ENCODE peak calls at places on chromosomes 13 and 19, in four cellular contexts. One of them, this sample, is unnamed.
A peak's percentile ranks its signal among the peaks of the same experiment; 100 is the strongest.

GRCh38 chr13:40895715-40896184 is 106.3 kb downstream of the SLC25A15 start:
- DNase-seq in CD8-positive, alpha-beta memory T cell: no peak
- DNase-seq in PC-9: no peak
- DNase-seq in stimulated activated CD4-positive, alpha-beta T cell treated with anti-CD3 and anti-CD28 coated beads, Interleukin-4, amount 100 ng/mL, for 48 hours: no peak
- DNase-seq in this sample: no peak

GRCh38 chr13:47216176-47216822 is 319.4 kb upstream of the HTR2A start:
- DNase-seq in CD8-positive, alpha-beta memory T cell: no peak
- DNase-seq in PC-9: no peak
- DNase-seq in stimulated activated CD4-positive, alpha-beta T cell treated with anti-CD3 and anti-CD28 coated beads, Interleukin-4, amount 100 ng/mL, for 48 hours: no peak
- DNase-seq in this sample: no peak

GRCh38 chr19:15195381-15195964 is 5.3 kb downstream of the NOTCH3 start:
- DNase-seq in CD8-positive, alpha-beta memory T cell: no peak
- DNase-seq in PC-9: peak; percentile 89
- DNase-seq in stimulated activated CD4-positive, alpha-beta T cell treated with anti-CD3 and anti-CD28 coated beads, Interleukin-4, amount 100 ng/mL, for 48 hours: no peak
- DNase-seq in this sample: no peak

GRCh38 chr13:64591981-64592380 is 2638.2 kb downstream of the PCDH9 start:
- DNase-seq in CD8-positive, alpha-beta memory T cell: no peak
- DNase-seq in PC-9: no peak
- DNase-seq in stimulated activated CD4-positive, alpha-beta T cell treated with anti-CD3 and anti-CD28 coated beads, Interleukin-4, amount 100 ng/mL, for 48 hours: no peak
- DNase-seq in this sample: no peak

GRCh38 chr13:60335531-60335930 is 61.5 kb upstream of the TDRD3 start:
- DNase-seq in CD8-positive, alpha-beta memory T cell: no peak
- DNase-seq in PC-9: no peak
- DNase-seq in stimulated activated CD4-positive, alpha-beta T cell treated with anti-CD3 and anti-CD28 coated beads, Interleukin-4, amount 100 ng/mL, for 48 hours: no peak
- DNase-seq in this sample: peak; percentile 6

GRCh38 chr13:74825170-74825948 is 656.6 kb downstream of the TBC1D4 start:
- DNase-seq in CD8-positive, alpha-beta memory T cell: no peak
- DNase-seq in PC-9: no peak
- DNase-seq in stimulated activated CD4-positive, alpha-beta T cell treated with anti-CD3 and anti-CD28 coated beads, Interleukin-4, amount 100 ng/mL, for 48 hours: no peak
- DNase-seq in this sample: no peak

GRCh38 chr19:3342246-3342645 is 24.1 kb upstream of the NFIC start:
- DNase-seq in CD8-positive, alpha-beta memory T cell: no peak
- DNase-seq in PC-9: no peak
- DNase-seq in stimulated activated CD4-positive, alpha-beta T cell treated with anti-CD3 and anti-CD28 coated beads, Interleukin-4, amount 100 ng/mL, for 48 hours: no peak
- DNase-seq in this sample: no peak

GRCh38 chr19:16069813-16070365 is 6.4 kb upstream of the TPM4 start:
- DNase-seq in CD8-positive, alpha-beta memory T cell: peak; percentile 46
- DNase-seq in PC-9: no peak
- DNase-seq in stimulated activated CD4-positive, alpha-beta T cell treated with anti-CD3 and anti-CD28 coated beads, Interleukin-4, amount 100 ng/mL, for 48 hours: no peak
- DNase-seq in this sample: no peak

GRCh38 chr13:110234532-110234931 is 72.4 kb downstream of the COL4A1 start:
- DNase-seq in CD8-positive, alpha-beta memory T cell: no peak
- DNase-seq in PC-9: no peak
- DNase-seq in stimulated activated CD4-positive, alpha-beta T cell treated with anti-CD3 and anti-CD28 coated beads, Interleukin-4, amount 100 ng/mL, for 48 hours: no peak
- DNase-seq in this sample: no peak

GRCh38 chr13:85616275-85616674 is 182.9 kb downstream of the SLITRK6 start:
- DNase-seq in CD8-positive, alpha-beta memory T cell: no peak
- DNase-seq in PC-9: no peak
- DNase-seq in stimulated activated CD4-positive, alpha-beta T cell treated with anti-CD3 and anti-CD28 coated beads, Interleukin-4, amount 100 ng/mL, for 48 hours: no peak
- DNase-seq in this sample: no peak

GRCh38 chr19:24064175-24064574 is 22.8 kb upstream of the ZNF254 start:
- DNase-seq in CD8-positive, alpha-beta memory T cell: no peak
- DNase-seq in PC-9: no peak
- DNase-seq in stimulated activated CD4-positive, alpha-beta T cell treated with anti-CD3 and anti-CD28 coated beads, Interleukin-4, amount 100 ng/mL, for 48 hours: no peak
- DNase-seq in this sample: no peak

GRCh38 chr19:14023404-14024235 is 4.3 kb upstream of the RLN3 start:
- DNase-seq in CD8-positive, alpha-beta memory T cell: no peak
- DNase-seq in PC-9: peak; percentile 68
- DNase-seq in stimulated activated CD4-positive, alpha-beta T cell treated with anti-CD3 and anti-CD28 coated beads, Interleukin-4, amount 100 ng/mL, for 48 hours: no peak
- DNase-seq in this sample: no peak

GRCh38 chr19:58305932-58306323 is 751 bp downstream of the ERVK3-1 start:
- DNase-seq in CD8-positive, alpha-beta memory T cell: no peak
- DNase-seq in PC-9: no peak
- DNase-seq in stimulated activated CD4-positive, alpha-beta T cell treated with anti-CD3 and anti-CD28 coated beads, Interleukin-4, amount 100 ng/mL, for 48 hours: no peak
- DNase-seq in this sample: no peak

GRCh38 chr13:60329221-60329983 is 67.6 kb upstream of the TDRD3 start:
- DNase-seq in CD8-positive, alpha-beta memory T cell: no peak
- DNase-seq in PC-9: no peak
- DNase-seq in stimulated activated CD4-positive, alpha-beta T cell treated with anti-CD3 and anti-CD28 coated beads, Interleukin-4, amount 100 ng/mL, for 48 hours: peak; percentile 1
- DNase-seq in this sample: no peak

GRCh38 chr13:25001807-25002206 is 94.1 kb upstream of the PABPC3 start:
- DNase-seq in CD8-positive, alpha-beta memory T cell: no peak
- DNase-seq in PC-9: no peak
- DNase-seq in stimulated activated CD4-positive, alpha-beta T cell treated with anti-CD3 and anti-CD28 coated beads, Interleukin-4, amount 100 ng/mL, for 48 hours: no peak
- DNase-seq in this sample: no peak

GRCh38 chr13:23956106-23956505 is 58.8 kb upstream of the C1QTNF9B start:
- DNase-seq in CD8-positive, alpha-beta memory T cell: no peak
- DNase-seq in PC-9: peak; percentile 75
- DNase-seq in stimulated activated CD4-positive, alpha-beta T cell treated with anti-CD3 and anti-CD28 coated beads, Interleukin-4, amount 100 ng/mL, for 48 hours: no peak
- DNase-seq in this sample: no peak

GRCh38 chr19:19077103-19077502 is 13.3 kb downstream of the SLC25A42 start:
- DNase-seq in CD8-positive, alpha-beta memory T cell: no peak
- DNase-seq in PC-9: no peak
- DNase-seq in stimulated activated CD4-positive, alpha-beta T cell treated with anti-CD3 and anti-CD28 coated beads, Interleukin-4, amount 100 ng/mL, for 48 hours: no peak
- DNase-seq in this sample: no peak

GRCh38 chr13:23710366-23710765 is 140.2 kb downstream of the TNFRSF19 start:
- DNase-seq in CD8-positive, alpha-beta memory T cell: no peak
- DNase-seq in PC-9: no peak
- DNase-seq in stimulated activated CD4-positive, alpha-beta T cell treated with anti-CD3 and anti-CD28 coated beads, Interleukin-4, amount 100 ng/mL, for 48 hours: no peak
- DNase-seq in this sample: no peak

GRCh38 chr19:1015782-1016646 is 4.9 kb downstream of the TMEM259 start:
- DNase-seq in CD8-positive, alpha-beta memory T cell: no peak
- DNase-seq in PC-9: no peak
- DNase-seq in stimulated activated CD4-positive, alpha-beta T cell treated with anti-CD3 and anti-CD28 coated beads, Interleukin-4, amount 100 ng/mL, for 48 hours: no peak
- DNase-seq in this sample: no peak

GRCh38 chr13:101621099-101621498 is 168.6 kb downstream of the ITGBL1 start:
- DNase-seq in CD8-positive, alpha-beta memory T cell: no peak
- DNase-seq in PC-9: peak; percentile 41
- DNase-seq in stimulated activated CD4-positive, alpha-beta T cell treated with anti-CD3 and anti-CD28 coated beads, Interleukin-4, amount 100 ng/mL, for 48 hours: no peak
- DNase-seq in this sample: no peak

GRCh38 chr13:50015263-50015662 is at the start of gene KCNRG:
- DNase-seq in CD8-positive, alpha-beta memory T cell: no peak
- DNase-seq in PC-9: no peak
- DNase-seq in stimulated activated CD4-positive, alpha-beta T cell treated with anti-CD3 and anti-CD28 coated beads, Interleukin-4, amount 100 ng/mL, for 48 hours: no peak
- DNase-seq in this sample: no peak

GRCh38 chr13:20525144-20525600 is 485 bp downstream of the CRYL1 start:
- DNase-seq in CD8-positive, alpha-beta memory T cell: peak; percentile 54
- DNase-seq in PC-9: no peak
- DNase-seq in stimulated activated CD4-positive, alpha-beta T cell treated with anti-CD3 and anti-CD28 coated beads, Interleukin-4, amount 100 ng/mL, for 48 hours: peak; percentile 12
- DNase-seq in this sample: peak; percentile 32

GRCh38 chr19:48672994-48673393 is at the start of gene NTN5:
- DNase-seq in CD8-positive, alpha-beta memory T cell: no peak
- DNase-seq in PC-9: no peak
- DNase-seq in stimulated activated CD4-positive, alpha-beta T cell treated with anti-CD3 and anti-CD28 coated beads, Interleukin-4, amount 100 ng/mL, for 48 hours: no peak
- DNase-seq in this sample: no peak

GRCh38 chr19:6204212-6204611 is 68.7 kb downstream of the ACSBG2 start:
- DNase-seq in CD8-positive, alpha-beta memory T cell: no peak
- DNase-seq in PC-9: peak; percentile 67
- DNase-seq in stimulated activated CD4-positive, alpha-beta T cell treated with anti-CD3 and anti-CD28 coated beads, Interleukin-4, amount 100 ng/mL, for 48 hours: no peak
- DNase-seq in this sample: no peak

GRCh38 chr13:44976949-44977583 is 12.2 kb downstream of the NUFIP1 start:
- DNase-seq in CD8-positive, alpha-beta memory T cell: no peak
- DNase-seq in PC-9: no peak
- DNase-seq in stimulated activated CD4-positive, alpha-beta T cell treated with anti-CD3 and anti-CD28 coated beads, Interleukin-4, amount 100 ng/mL, for 48 hours: no peak
- DNase-seq in this sample: no peak

GRCh38 chr19:4622695-4623421 is 16.5 kb upstream of the TNFAIP8L1 start:
- DNase-seq in CD8-positive, alpha-beta memory T cell: no peak
- DNase-seq in PC-9: no peak
- DNase-seq in stimulated activated CD4-positive, alpha-beta T cell treated with anti-CD3 and anti-CD28 coated beads, Interleukin-4, amount 100 ng/mL, for 48 hours: no peak
- DNase-seq in this sample: no peak

GRCh38 chr19:44741841-44742352 is 6.6 kb upstream of the BCL3 start:
- DNase-seq in CD8-positive, alpha-beta memory T cell: no peak
- DNase-seq in PC-9: peak; percentile 99
- DNase-seq in stimulated activated CD4-positive, alpha-beta T cell treated with anti-CD3 and anti-CD28 coated beads, Interleukin-4, amount 100 ng/mL, for 48 hours: no peak
- DNase-seq in this sample: no peak

GRCh38 chr19:40646564-40647254 is 43.7 kb downstream of the NUMBL start:
- DNase-seq in CD8-positive, alpha-beta memory T cell: no peak
- DNase-seq in PC-9: peak; percentile 58
- DNase-seq in stimulated activated CD4-positive, alpha-beta T cell treated with anti-CD3 and anti-CD28 coated beads, Interleukin-4, amount 100 ng/mL, for 48 hours: no peak
- DNase-seq in this sample: no peak

This sample was measured in CD4-positive, alpha-beta memory T cell.